ENCODE peak calls at places on chromosomes 11 and 22, in ten cellular contexts. U is activated T-helper 2 cell treated with anti-CD3 and anti-CD28 coated beads, Interferon-gamma antibody, Interleukin-2, Interleukin-4, amounts not matched to agents 10 μg/mL and 5 μg/mL and 100 μg/mL, durations not matched to agents 14 hours and 24 hours and 36 hours; W is germinal center; T is epithelial cell of proximal tubule; C is GM23338; S is H9; G is stimulated activated naive B cell treated with anti-CD40 and anti-IgM and Interleukin-4, amounts not matched to agents 10 μg/mL and 1 μg/mL and 100 μg/mL, for 72 hours; D is stimulated activated naive CD8-positive, alpha-beta T cell treated with anti-CD3 and anti-CD28 coated beads, Interleukin-15, Interleukin-2, amounts not matched to agents 100 U/mL and 50 U/mL, for 24 hours; J is posterior cingulate gyrus; X is neural crest cell. K is an unnamed sample.
A peak's percentile ranks its signal among the peaks of the same experiment; 100 is the strongest.

GRCh38 chr22:35312198-35313059 is 12.7 kb downstream of the TOM1 start:
- DNase-seq in U (no peak), W (no peak), T (peak; percentile 75), C (no peak), S (no peak), G (peak; percentile 78), D (no peak), J (no peak), X (no peak), K (no peak)

GRCh38 chr11:128830290-128830813 is 36.7 kb downstream of the KCNJ1 start:
- DNase-seq in U (no peak), W (no peak), T (no peak), C (no peak), S (no peak), G (no peak), D (no peak), J (no peak), X (no peak), K (no peak)

GRCh38 chr11:118897721-118898310 is 14.1 kb downstream of the CXCR5 start:
- DNase-seq in U (no peak), W (no peak), T (no peak), C (peak; percentile 68), S (no peak), G (no peak), D (no peak), J (no peak), X (no peak), K (no peak)

GRCh38 chr22:33883961-33884808 is 36.1 kb downstream of the LARGE1 start:
- DNase-seq in U (no peak), W (no peak), T (no peak), C (no peak), S (no peak), G (no peak), D (no peak), J (no peak), X (no peak), K (no peak)

GRCh38 chr11:62439785-62440602 is 21.2 kb downstream of the SCGB1A1 start:
- DNase-seq in U (no peak), W (no peak), T (no peak), C (no peak), S (no peak), G (no peak), D (no peak), J (no peak), X (no peak), K (no peak)

GRCh38 chr11:65506770-65507485 is 8.1 kb downstream of the MALAT1 start:
- DNase-seq in U (no peak), W (peak; percentile 55), T (peak; percentile 99), C (peak; percentile 81), S (peak; percentile 74), G (no peak), D (peak; percentile 57), J (peak; percentile 29), X (peak; percentile 23), K (no peak)

GRCh38 chr11:29012507-29012906 is 904.3 kb downstream of the METTL15 start:
- DNase-seq in U (no peak), W (no peak), T (no peak), C (no peak), S (no peak), G (no peak), D (no peak), J (no peak), X (no peak), K (no peak)

GRCh38 chr11:10669258-10670033 is 24.1 kb downstream of the IRAG1 start:
- DNase-seq in U (no peak), W (no peak), T (no peak), C (no peak), S (no peak), G (no peak), D (no peak), J (no peak), X (no peak), K (no peak)

GRCh38 chr11:120195601-120196289 is 15.1 kb upstream of the OAF start:
- DNase-seq in U (no peak), W (no peak), T (no peak), C (no peak), S (no peak), G (no peak), D (no peak), J (no peak), X (no peak), K (no peak)

GRCh38 chr11:122071680-122072321 is 44.2 kb downstream of the BLID start:
- DNase-seq in U (no peak), W (no peak), T (no peak), C (peak; percentile 12), S (peak; percentile 30), G (no peak), D (no peak), J (peak; percentile 60), X (no peak), K (no peak)

GRCh38 chr11:10388574-10388973 is 66.5 kb upstream of the AMPD3 start:
- DNase-seq in U (no peak), W (no peak), T (no peak), C (no peak), S (no peak), G (no peak), D (no peak), J (no peak), X (no peak), K (no peak)

GRCh38 chr11:7143908-7144307 is 55.1 kb downstream of the RBMXL2 start:
- DNase-seq in U (no peak), W (no peak), T (no peak), C (peak; percentile 57), S (no peak), G (no peak), D (no peak), J (no peak), X (no peak), K (no peak)

GRCh38 chr22:44935724-44936123 is 74.1 kb downstream of the PHF21B start:
- DNase-seq in U (no peak), W (no peak), T (no peak), C (no peak), S (no peak), G (no peak), D (no peak), J (no peak), X (no peak), K (no peak)

GRCh38 chr11:107830915-107831540 is 27.6 kb downstream of the SLC35F2 start:
- DNase-seq in U (no peak), W (no peak), T (no peak), C (no peak), S (no peak), G (no peak), D (no peak), J (no peak), X (no peak), K (no peak)

GRCh38 chr11:120546312-120547205 is 35.0 kb downstream of the GRIK4 start:
- DNase-seq in U (no peak), W (no peak), T (peak; percentile 45), C (peak; percentile 61), S (peak; percentile 64), G (no peak), D (no peak), J (no peak), X (no peak), K (no peak)

GRCh38 chr11:103601230-103601846 is 435.1 kb upstream of the DDI1 start:
- DNase-seq in U (no peak), W (peak; percentile 50), T (no peak), C (peak; percentile 83), S (peak; percentile 48), G (peak; percentile 13), D (peak; percentile 15), J (peak; percentile 26), X (peak; percentile 17), K (peak; percentile 20)

GRCh38 chr11:23318670-23319069 is 458.4 kb upstream of the CCDC179 start:
- DNase-seq in U (no peak), W (no peak), T (no peak), C (no peak), S (no peak), G (no peak), D (no peak), J (no peak), X (no peak), K (no peak)

K was measured in HuH-7.5.